ENCODE peak calls at places on chromosomes 3 and 15, in eight cellular contexts. P is fibroblast of lung, B is foreskin fibroblast, D is RWPE2, N is fibroblast of mammary gland, L is right lobe of liver, C is testis, X is PC-9. M is an unnamed sample.

GRCh38 chr15:95365615-95366107 is 964.8 kb upstream of the NR2F2 start:
- DNase-seq in N (no peak), X (no peak), L (peak), D (no peak), C (no peak), B (no peak), P (peak), M (peak)

GRCh38 chr15:48469681-48470080 is 138.5 kb downstream of the DUT start:
- DNase-seq in N (no peak), P (no peak), X (no peak), L (no peak), D (no peak), B (no peak), C (no peak), M (no peak)

GRCh38 chr15:39310633-39311032 is 270.2 kb upstream of the THBS1 start:
- DNase-seq in P (no peak), B (peak), L (no peak), D (no peak), N (peak), X (peak), C (no peak), M (peak)

GRCh38 chr15:82313446-82313845 is 35.8 kb downstream of the GOLGA6L10 start:
- DNase-seq in N (no peak), D (peak), C (no peak), B (no peak), P (no peak), L (no peak), X (no peak), M (no peak)

GRCh38 chr15:78438595-78439285 is 724 bp downstream of the IREB2 start:
- DNase-seq in B (no peak), L (peak), N (peak), C (peak), P (peak), X (no peak), D (no peak), M (peak)

GRCh38 chr15:74202461-74203401 is at the start of gene STRA6:
- DNase-seq in P (no peak), D (no peak), B (peak), C (peak), X (peak), N (peak), L (no peak), M (peak)

GRCh38 chr3:55329849-55330248 is 157.3 kb downstream of the WNT5A start:
- DNase-seq in L (no peak), P (peak), X (peak), C (no peak), B (peak), N (peak), D (no peak), M (peak)

GRCh38 chr15:41465822-41466421 is 27.8 kb upstream of the ITPKA start:
- DNase-seq in P (peak), D (no peak), L (no peak), C (no peak), X (no peak), B (peak), N (peak), M (peak)

GRCh38 chr3:181493423-181493822 is 218.3 kb upstream of the SOX2 start:
- DNase-seq in N (peak), L (no peak), P (no peak), D (no peak), B (no peak), C (no peak), X (no peak), M (peak)

GRCh38 chr15:21269121-21269520 is 171.2 kb downstream of the POTEB3 start:
- DNase-seq in C (no peak), X (peak), B (no peak), L (no peak), N (no peak), D (no peak), P (no peak), M (no peak)

GRCh38 chr3:183279371-183279770 is 26.3 kb downstream of the B3GNT5 start:
- DNase-seq in B (no peak), C (no peak), N (no peak), X (no peak), P (no peak), L (no peak), D (no peak), M (no peak)

GRCh38 chr3:78023257-78023656 is 983.4 kb downstream of the ROBO2 start:
- DNase-seq in N (no peak), X (no peak), D (no peak), B (no peak), C (no peak), L (no peak), P (no peak), M (no peak)

GRCh38 chr15:94968133-94968532 is 736.8 kb downstream of the MCTP2 start:
- DNase-seq in P (no peak), L (no peak), N (no peak), B (no peak), D (no peak), C (no peak), X (no peak), M (no peak)

GRCh38 chr3:39433642-39434041 is 27.1 kb downstream of the RPSA start:
- DNase-seq in N (peak), L (no peak), B (peak), D (no peak), X (no peak), C (no peak), P (peak), M (peak)

GRCh38 chr3:72721696-72722381 is 126.4 kb downstream of the SHQ1 start:
- DNase-seq in L (no peak), C (no peak), P (no peak), D (no peak), B (no peak), X (no peak), N (no peak), M (no peak)

GRCh38 chr3:27686642-27687041 is 35.5 kb downstream of the EOMES start:
- DNase-seq in D (no peak), P (peak), B (peak), L (no peak), N (peak), C (no peak), X (no peak), M (peak)

GRCh38 chr3:160184655-160185054 is 40.6 kb upstream of the C3orf80 start:
- DNase-seq in X (no peak), L (no peak), C (no peak), B (no peak), D (no peak), N (peak), P (peak), M (peak)

GRCh38 chr15:86082619-86083377 is 3.1 kb downstream of the AGBL1 start:
- DNase-seq in N (no peak), B (no peak), X (no peak), C (no peak), L (no peak), D (no peak), P (no peak), M (no peak)

GRCh38 chr3:76585794-76586392 is 454.0 kb upstream of the ROBO2 start:
- DNase-seq in B (no peak), C (no peak), L (no peak), P (peak), X (no peak), D (no peak), N (peak), M (peak)

GRCh38 chr3:44104668-44105321 is 136.9 kb upstream of the TOPAZ1 start:
- DNase-seq in C (no peak), B (peak), N (peak), D (peak), X (peak), P (peak), L (no peak), M (peak)

GRCh38 chr3:142088522-142088921 is 60.8 kb downstream of the TFDP2 start:
- DNase-seq in N (peak), D (no peak), X (no peak), B (peak), C (no peak), L (no peak), P (no peak), M (no peak)

GRCh38 chr3:64291956-64292355 is 66.7 kb upstream of the PRICKLE2 start:
- DNase-seq in X (no peak), P (peak), N (peak), B (peak), D (no peak), C (no peak), L (no peak), M (peak)

GRCh38 chr3:100756441-100756840 is 47.1 kb downstream of the TFG start:
- DNase-seq in P (no peak), X (no peak), D (no peak), C (no peak), N (no peak), B (no peak), L (peak), M (peak)

GRCh38 chr15:60551147-60551780 is 72.3 kb upstream of the ICE2 start:
- DNase-seq in C (no peak), D (no peak), L (no peak), P (no peak), X (no peak), N (no peak), B (no peak), M (no peak)

GRCh38 chr3:128794788-128795649 is 69.0 kb downstream of the RAB7A start:
- DNase-seq in B (no peak), N (peak), C (peak), X (no peak), D (no peak), L (peak), P (peak), M (peak)

GRCh38 chr3:159765025-159765859 is 223.4 kb upstream of the IL12A start:
- DNase-seq in C (peak), X (peak), B (peak), L (peak), N (peak), D (peak), P (peak), M (peak)

GRCh38 chr3:21718943-21719591 is 31.9 kb downstream of the ZNF385D start:
- DNase-seq in L (no peak), P (no peak), C (no peak), D (no peak), B (no peak), X (no peak), N (no peak), M (no peak)

GRCh38 chr15:67022587-67022986 is 42.8 kb upstream of the SMAD3 start:
- DNase-seq in B (no peak), P (no peak), C (no peak), L (no peak), D (no peak), X (no peak), N (no peak), M (no peak)

GRCh38 chr3:83035704-83036010 is 1274.2 kb upstream of the GBE1 start:
- DNase-seq in L (no peak), C (no peak), B (no peak), N (no peak), D (no peak), X (no peak), P (no peak), M (no peak)

GRCh38 chr3:126431103-126431534 is 36.4 kb downstream of the CFAP100 start:
- DNase-seq in C (no peak), D (no peak), P (no peak), L (no peak), N (no peak), X (no peak), B (no peak), M (no peak)

GRCh38 chr3:55690161-55690560 is 203.1 kb upstream of the WNT5A start:
- DNase-seq in D (no peak), P (no peak), C (no peak), B (no peak), X (no peak), N (no peak), L (no peak), M (no peak)

GRCh38 chr3:181056276-181056675 is 66.7 kb upstream of the DNAJC19 start:
- DNase-seq in D (no peak), C (no peak), L (no peak), B (no peak), N (no peak), P (no peak), X (no peak), M (no peak)

DNA sequence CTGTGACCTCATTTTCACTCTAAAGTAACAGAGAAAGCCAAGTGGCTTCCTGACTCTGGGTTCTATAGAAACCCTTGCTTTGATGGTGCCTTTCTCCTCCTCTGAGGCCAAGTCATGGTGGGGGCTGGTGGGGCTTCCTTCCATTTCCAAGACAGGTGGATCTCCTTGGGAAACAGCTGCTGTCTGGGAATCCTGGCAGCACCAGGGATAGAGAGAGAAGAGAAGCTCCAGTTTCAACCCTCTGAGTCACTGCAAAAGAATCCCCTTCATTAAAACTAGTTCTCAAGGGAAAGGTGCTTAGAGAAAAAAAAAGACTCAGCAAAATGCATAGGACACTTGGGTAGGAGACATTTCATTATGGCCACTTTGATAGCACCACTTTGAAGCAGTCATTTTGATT is 614.4 kb downstream of the FHIT start:
- DNase-seq in X (no peak), L (no peak), C (no peak), N (peak), B (no peak), D (no peak), P (peak), M (no peak)
- TF ChIP-seq CTCF in X (no peak), L (no peak), C (no peak), N (no peak), B (no peak), D (no peak), P (no peak), M (no peak)

GRCh38 chr3:186643493-186643892 is 3.3 kb downstream of the FETUB start:
- DNase-seq in X (no peak), B (no peak), C (no peak), N (no peak), L (no peak), P (no peak), D (no peak), M (no peak)

GRCh38 chr3:186644683-186645082 is 4.5 kb downstream of the FETUB start:
- DNase-seq in D (no peak), X (peak), N (no peak), B (no peak), C (no peak), L (no peak), P (no peak), M (no peak)

GRCh38 chr3:186646106-186646505 is 5.9 kb downstream of the FETUB start:
- DNase-seq in N (no peak), B (no peak), D (no peak), X (no peak), P (no peak), L (no peak), C (no peak), M (no peak)

GRCh38 chr3:186648851-186649250 is 8.7 kb downstream of the FETUB start:
- DNase-seq in C (no peak), P (no peak), B (no peak), D (no peak), N (no peak), X (no peak), L (no peak), M (no peak)

GRCh38 chr3:186646841-186647240 is 6.6 kb downstream of the FETUB start:
- DNase-seq in B (no peak), X (no peak), N (no peak), L (no peak), C (no peak), D (no peak), P (no peak), M (no peak)
- H3K4me3 ChIP-seq in B (no peak), X (no peak), N (no peak), L (no peak), C (no peak), D (no peak), P (no peak), M (no peak)

GRCh38 chr3:197023998-197024651 is 5.5 kb downstream of the MELTF start:
- DNase-seq in C (no peak), P (no peak), L (no peak), X (no peak), B (no peak), N (no peak), D (peak), M (no peak)

GRCh38 chr3:197023241-197023997 is 6.2 kb downstream of the MELTF start:
- DNase-seq in B (no peak), D (no peak), L (no peak), P (no peak), N (no peak), C (peak), X (no peak), M (no peak)

GRCh38 chr3:197021231-197021630 is 8.4 kb downstream of the MELTF start:
- DNase-seq in C (no peak), L (no peak), X (no peak), D (peak), B (no peak), P (no peak), N (no peak), M (no peak)

GRCh38 chr3:197021729-197022404 is 7.8 kb downstream of the MELTF start:
- DNase-seq in B (no peak), L (no peak), C (no peak), D (peak), P (no peak), X (no peak), N (no peak), M (no peak)

GRCh38 chr3:197022405-197023231 is 7.0 kb downstream of the MELTF start:
- DNase-seq in C (peak), N (no peak), P (no peak), X (no peak), D (peak), L (no peak), B (no peak), M (no peak)
- TF ChIP-seq CTCF in C (no peak), N (no peak), P (no peak), X (no peak), D (no peak), L (no peak), B (no peak), M (no peak)

GRCh38 chr15:92733090-92733933 is 77.7 kb upstream of the FAM174B start:
- DNase-seq in D (no peak), L (no peak), B (no peak), N (no peak), C (no peak), P (no peak), X (no peak), M (no peak)

GRCh38 chr15:92733934-92734521 is 78.5 kb upstream of the FAM174B start:
- DNase-seq in D (no peak), L (no peak), P (peak), X (no peak), B (no peak), N (peak), C (peak), M (peak)
- H3K4me3 ChIP-seq in D (peak), L (peak), P (peak), X (no peak), B (peak), N (peak), C (peak), M (peak)

GRCh38 chr3:14914777-14915113 is 32.6 kb upstream of the NR2C2 start:
- DNase-seq in X (no peak), L (no peak), P (no peak), D (no peak), B (no peak), N (no peak), C (peak), M (no peak)

GRCh38 chr3:14913071-14913925 is 34.1 kb upstream of the NR2C2 start:
- DNase-seq in L (no peak), N (no peak), B (no peak), X (no peak), C (peak), P (no peak), D (no peak), M (no peak)

GRCh38 chr3:14913926-14914776 is 33.2 kb upstream of the NR2C2 start:
- DNase-seq in B (no peak), N (no peak), D (no peak), L (no peak), P (no peak), C (peak), X (no peak), M (no peak)

GRCh38 chr3:14918356-14918860 is 29.0 kb upstream of the NR2C2 start:
- DNase-seq in D (no peak), P (no peak), N (no peak), X (no peak), B (no peak), C (peak), L (no peak), M (no peak)

GRCh38 chr3:14915636-14916222 is 31.7 kb upstream of the NR2C2 start:
- DNase-seq in P (no peak), L (no peak), C (peak), B (no peak), D (no peak), N (no peak), X (no peak), M (no peak)
- TF ChIP-seq CTCF in P (peak), L (no peak), C (peak), B (no peak), D (no peak), N (no peak), X (no peak), M (no peak)

GRCh38 chr3:132418916-132419315 is 1.6 kb downstream of the DNAJC13 start:
- DNase-seq in P (peak), X (no peak), B (no peak), N (peak), C (no peak), D (no peak), L (no peak), M (peak)
- H3K4me3 ChIP-seq in P (peak), X (peak), B (peak), N (peak), C (no peak), D (peak), L (no peak), M (peak)

GRCh38 chr3:61889259-61889658 is 327.9 kb downstream of the PTPRG start:
- DNase-seq in N (no peak), D (no peak), X (no peak), P (no peak), B (no peak), C (no peak), L (no peak), M (no peak)

GRCh38 chr3:61893840-61894566 is 332.6 kb downstream of the PTPRG start:
- DNase-seq in C (no peak), X (no peak), P (no peak), D (no peak), N (no peak), B (no peak), L (no peak), M (peak)

GRCh38 chr3:61890586-61890985 is 329.2 kb downstream of the PTPRG start:
- DNase-seq in P (no peak), D (no peak), L (no peak), X (no peak), N (no peak), C (no peak), B (no peak), M (no peak)

GRCh38 chr3:61892881-61893280 is 331.5 kb downstream of the PTPRG start:
- DNase-seq in D (no peak), N (no peak), C (no peak), X (no peak), B (no peak), L (no peak), P (no peak), M (no peak)

DNA sequence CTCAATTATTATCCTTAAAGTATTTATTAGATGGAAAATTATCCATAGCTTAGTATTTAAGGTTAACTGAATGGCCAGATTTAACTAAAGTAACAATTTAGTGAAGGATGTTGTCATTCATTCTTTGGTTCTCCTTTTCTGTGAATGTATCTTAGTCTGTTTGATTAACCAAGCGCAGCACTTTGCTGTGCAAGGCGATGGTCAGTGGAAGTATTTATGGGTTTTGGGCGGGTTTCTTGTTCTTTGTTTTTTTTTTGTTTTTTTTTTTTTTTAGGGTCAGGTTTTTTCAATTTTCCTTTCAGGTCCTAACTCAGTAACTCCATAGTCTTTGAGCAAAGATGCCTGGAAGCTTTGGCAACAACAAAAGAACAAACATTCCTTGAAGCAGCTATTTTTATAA is 328.8 kb downstream of the PTPRG start:
- DNase-seq in B (no peak), C (no peak), D (no peak), N (no peak), L (no peak), P (no peak), X (no peak), M (no peak)
- TF ChIP-seq CTCF in B (no peak), C (no peak), D (no peak), N (no peak), L (no peak), P (no peak), X (no peak), M (no peak)

DNA sequence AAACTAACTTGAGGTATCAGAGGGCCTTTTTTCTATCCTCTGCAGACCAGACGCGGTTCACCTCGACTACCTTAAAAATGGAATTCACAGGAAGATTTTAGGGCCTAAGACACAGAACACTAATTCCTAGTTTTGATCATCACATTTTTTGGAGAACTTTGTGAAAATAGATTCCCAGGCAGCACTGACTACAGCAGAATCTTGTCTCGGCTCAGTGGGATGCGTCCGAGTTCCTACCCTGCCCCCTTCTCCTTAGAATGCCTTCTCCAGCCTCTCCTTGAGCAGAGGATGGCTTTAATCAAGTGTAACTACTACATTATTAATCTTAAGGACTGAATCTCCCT is 393 bp upstream of the TERC start:
- DNase-seq in N (no peak), B (no peak), C (no peak), D (no peak), X (no peak), L (no peak), P (no peak), M (no peak)
- H3K4me3 ChIP-seq in N (peak), B (peak), C (peak), D (peak), X (peak), L (peak), P (peak), M (peak)

GRCh38 chr15:29089731-29090616 is 179.6 kb downstream of the NSMCE3 start:
- DNase-seq in P (peak), D (no peak), N (peak), B (peak), L (no peak), C (no peak), X (no peak), M (peak)
- TF ChIP-seq CTCF in P (no peak), D (no peak), N (no peak), B (peak), L (no peak), C (no peak), X (no peak), M (no peak)